ENCODE peak calls at places on chromosomes 3 and 15, in six cellular contexts. V, K, F, M, S and U are unnamed samples.

GRCh38 chr3:99686955-99687612 is 48.7 kb downstream of the COL8A1 start:
- DNase-seq in V (peak), F (peak), K (no peak), M (peak), S (peak), U (peak)

GRCh38 chr3:101836907-101837598 is 12.3 kb upstream of the NFKBIZ start:
- DNase-seq in S (no peak), M (peak), F (no peak), V (no peak), K (no peak), U (peak)

GRCh38 chr3:187770224-187770623 is 25.0 kb upstream of the BCL6 start:
- DNase-seq in M (no peak), S (no peak), V (no peak), K (peak), F (no peak), U (no peak)

GRCh38 chr3:125107384-125107783 is 51.6 kb upstream of the HEG1 start:
- DNase-seq in K (no peak), V (no peak), M (no peak), F (no peak), S (no peak), U (no peak)

GRCh38 chr15:101578443-101578894 is 73.7 kb downstream of the TM2D3 start:
- DNase-seq in S (peak), V (peak), K (no peak), M (no peak), F (peak), U (peak)

GRCh38 chr3:10917176-10917575 is 75.4 kb upstream of the SLC6A1 start:
- DNase-seq in M (no peak), K (no peak), V (no peak), F (no peak), S (no peak), U (no peak)

GRCh38 chr3:123535580-123535979 is 49.3 kb downstream of the HACD2 start:
- DNase-seq in S (no peak), K (no peak), F (no peak), M (no peak), V (no peak), U (no peak)

GRCh38 chr15:85837881-85838280 is 43.2 kb upstream of the KLHL25 start:
- DNase-seq in S (no peak), V (no peak), K (no peak), F (no peak), M (no peak), U (no peak)

GRCh38 chr15:57541805-57542504 is 49.7 kb upstream of the MYZAP start:
- DNase-seq in M (peak), F (peak), K (no peak), S (peak), V (peak), U (peak)

GRCh38 chr3:11120091-11120845 is 34.0 kb upstream of the HRH1 start:
- DNase-seq in K (no peak), S (no peak), M (no peak), F (no peak), V (no peak), U (no peak)

GRCh38 chr3:194046995-194047681 is 88.8 kb upstream of the HES1 start:
- DNase-seq in V (no peak), K (no peak), F (no peak), S (no peak), M (peak), U (peak)
- TF ChIP-seq MAX in V (no peak), K (no peak), F (no peak), S (no peak), M (no peak), U (peak)

GRCh38 chr3:52455283-52456168 is at the start of gene NISCH:
- DNase-seq in S (peak), V (peak), K (peak), F (peak), M (peak), U (peak)
- TF ChIP-seq POLR2A in S (no peak), V (peak), K (peak), F (peak), M (no peak), U (peak)

GRCh38 chr3:194534243-194534642 is 47.4 kb upstream of the ATP13A3 start:
- DNase-seq in F (no peak), K (no peak), V (no peak), M (no peak), S (no peak), U (no peak)
- TF ChIP-seq MYC in F (no peak), K (no peak), V (no peak), M (no peak), S (no peak), U (no peak)

GRCh38 chr3:17003457-17003856 is 118.7 kb downstream of the PLCL2 start:
- DNase-seq in M (no peak), K (no peak), S (no peak), F (no peak), V (no peak), U (no peak)

GRCh38 chr3:17011774-17012338 is 127.1 kb downstream of the PLCL2 start:
- DNase-seq in K (no peak), S (no peak), F (no peak), M (no peak), V (no peak), U (no peak)

GRCh38 chr3:17009831-17010230 is 125.1 kb downstream of the PLCL2 start:
- DNase-seq in V (no peak), F (no peak), K (no peak), M (no peak), S (no peak), U (no peak)

DNA sequence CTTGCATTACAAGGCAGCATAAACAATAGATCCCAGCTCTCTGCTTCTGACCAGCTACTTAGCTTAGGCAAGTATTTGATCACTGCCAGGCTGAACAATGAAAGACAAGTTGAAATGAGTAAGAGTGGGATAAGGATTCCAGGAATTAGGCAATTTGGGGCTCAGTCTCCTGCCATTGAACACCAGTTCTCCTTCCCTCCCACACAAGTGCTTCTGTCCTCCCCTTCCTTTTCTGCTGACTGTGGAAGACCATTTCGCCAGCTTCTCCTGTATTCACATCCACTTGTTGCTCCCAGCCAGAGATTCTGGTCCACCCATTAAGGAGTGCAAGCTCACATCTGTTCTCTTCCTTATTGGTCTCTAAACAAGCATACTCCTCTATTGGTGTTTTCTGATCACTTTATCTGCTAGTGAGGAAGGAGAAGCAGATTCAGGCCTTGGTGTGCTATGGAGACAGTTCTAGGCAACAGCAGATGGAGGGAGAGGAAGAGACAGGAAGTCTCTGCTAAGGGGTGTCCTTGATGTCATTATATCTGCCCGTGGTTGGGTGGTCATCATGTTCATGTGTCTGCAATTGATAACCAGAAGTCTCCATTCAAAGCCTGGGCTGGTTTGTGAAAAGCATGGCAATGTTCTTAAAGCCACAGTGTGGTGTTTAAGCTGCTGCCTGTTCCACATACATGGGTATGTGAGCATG is 121.5 kb downstream of the PLCL2 start:
- DNase-seq in F (no peak), K (no peak), V (no peak), S (no peak), M (no peak), U (no peak)
- TF ChIP-seq MAX in F (no peak), K (no peak), V (no peak), S (no peak), M (no peak), U (no peak)

GRCh38 chr3:12484198-12484982 is at the start of gene TSEN2:
- DNase-seq in S (peak), V (peak), M (peak), F (peak), K (peak), U (peak)
- TF ChIP-seq POLR2A in S (peak), V (peak), M (peak), F (peak), K (peak), U (peak)

GRCh38 chr15:61028427-61028826 is 200.7 kb downstream of the RORA start:
- DNase-seq in K (no peak), V (no peak), F (no peak), M (no peak), S (no peak), U (no peak)

GRCh38 chr15:61030451-61030850 is 198.7 kb downstream of the RORA start:
- DNase-seq in V (no peak), S (no peak), K (no peak), M (no peak), F (no peak), U (no peak)

GRCh38 chr15:61025283-61025682 is 203.8 kb downstream of the RORA start:
- DNase-seq in V (no peak), S (no peak), K (no peak), M (no peak), F (no peak), U (no peak)

GRCh38 chr15:61025746-61026256 is 203.3 kb downstream of the RORA start:
- DNase-seq in M (no peak), S (no peak), V (no peak), F (no peak), K (no peak), U (no peak)
- TF ChIP-seq MYC in M (no peak), S (no peak), V (no peak), F (no peak), K (no peak), U (no peak)

DNA sequence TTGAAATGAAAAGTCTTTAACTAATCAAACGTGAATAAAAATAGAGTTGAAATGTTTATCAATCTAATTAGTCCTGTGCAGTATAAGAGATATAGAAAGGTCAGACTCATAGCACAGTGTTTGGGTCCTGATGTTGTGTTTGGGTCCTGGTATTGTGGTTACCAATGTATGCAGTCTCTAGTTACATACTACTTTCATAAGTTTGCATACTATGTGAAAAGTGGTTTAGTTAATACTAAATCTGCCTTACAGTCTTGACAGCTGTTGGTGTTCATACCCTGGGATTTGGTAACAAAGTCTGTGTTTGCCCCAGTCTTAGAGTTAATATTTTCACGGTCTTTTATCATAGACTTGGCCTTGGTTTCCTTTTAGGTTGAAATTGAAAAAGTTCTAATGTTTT is 41.7 kb downstream of the KIF15 start:
- DNase-seq in S (no peak), K (no peak), M (no peak), F (no peak), V (no peak), U (no peak)
- TF ChIP-seq MAX in S (no peak), K (no peak), M (no peak), F (no peak), V (no peak), U (no peak)

DNA sequence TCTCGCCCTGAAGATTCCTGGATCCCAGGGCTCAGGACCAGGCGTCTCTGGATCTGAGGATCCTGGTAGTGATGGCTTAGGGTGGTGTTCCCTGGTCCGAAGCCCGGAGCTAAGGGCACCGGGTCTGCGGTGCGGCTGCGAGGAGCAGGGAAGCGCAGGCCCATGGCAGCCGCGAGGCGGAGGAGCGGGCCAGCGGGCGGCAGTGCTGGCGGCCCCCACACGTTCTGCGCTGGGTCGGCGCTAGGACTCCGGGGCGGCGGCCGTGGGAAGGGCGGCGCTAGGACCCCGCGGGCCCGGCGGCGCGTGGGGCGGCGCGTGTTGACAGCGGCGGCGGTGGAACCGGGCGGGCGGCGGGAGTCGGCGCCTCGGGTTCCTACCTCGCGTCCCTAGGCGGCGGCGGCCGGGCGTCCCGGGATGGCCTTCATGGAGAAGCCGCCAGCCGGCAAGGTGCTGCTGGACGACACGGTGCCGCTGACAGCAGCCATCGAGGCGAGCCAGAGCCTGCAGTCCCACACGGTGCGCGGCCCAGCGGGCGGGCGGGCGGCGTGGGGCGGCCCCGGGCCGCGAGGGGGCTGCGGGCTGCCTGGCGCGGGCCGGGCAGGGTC is at the start of gene PXK:
- DNase-seq in V (peak), F (peak), S (peak), K (no peak), M (peak), U (peak)
- TF ChIP-seq POLR2A in V (peak), F (no peak), S (no peak), K (peak), M (no peak), U (peak)

DNA sequence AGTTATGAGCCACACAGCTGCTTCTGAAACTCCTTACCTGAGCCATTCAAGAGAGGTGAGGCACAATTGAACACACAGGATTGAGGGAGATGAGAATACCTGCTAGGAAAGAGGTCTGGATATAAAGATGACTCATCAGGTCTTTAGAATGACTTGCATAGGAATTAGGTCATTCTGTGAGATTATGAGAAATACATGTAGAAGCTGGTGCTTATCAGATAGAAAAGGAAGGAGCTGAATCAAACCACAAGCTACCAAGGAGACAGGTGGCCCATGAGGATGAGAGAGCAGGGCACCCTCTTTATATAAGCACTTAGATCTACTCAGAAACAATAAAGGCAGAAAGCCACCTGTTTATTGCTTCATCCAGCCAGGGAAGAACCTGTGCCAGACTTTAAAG is 75.1 kb downstream of the PIK3R4 start:
- DNase-seq in S (no peak), K (no peak), F (peak), M (no peak), V (no peak), U (no peak)
- TF ChIP-seq MYC in S (no peak), K (no peak), F (no peak), M (no peak), V (no peak), U (no peak)

GRCh38 chr3:76943058-76943457 is 96.8 kb upstream of the ROBO2 start:
- DNase-seq in M (no peak), F (no peak), K (no peak), V (no peak), S (peak), U (no peak)
- TF ChIP-seq MAX in M (no peak), F (no peak), K (no peak), V (no peak), S (no peak), U (no peak)